ENCODE peak calls at places on chromosomes 11 and 22, in ten cellular contexts. One of them, this sample, is unnamed.

GRCh38 chr22:47967841-47968240 is 1205.4 kb downstream of the TBC1D22A start:
- DNase-seq in HT-29: no peak
- DNase-seq in WTC11: peak
- DNase-seq in HS-5: no peak
- DNase-seq in iris pigment epithelial cell: no peak
- DNase-seq in cardiac muscle cell: no peak
- DNase-seq in NCI-H1092 treated with DMSO at 0.1 percent for 48 hours: no peak
- DNase-seq in aorta: no peak
- DNase-seq in EL: no peak
- DNase-seq in activated CD8-positive, alpha-beta memory T cell treated with anti-CD3 and anti-CD28 coated beads, Interleukin-2, amount 10 ng/mL, durations not matched to agents 7 days and 5 days: no peak
- DNase-seq in this sample: no peak

GRCh38 chr11:62145261-62145871 is 21.6 kb downstream of the INCENP start:
- DNase-seq in WTC11: peak
- DNase-seq in HT-29: no peak
- DNase-seq in iris pigment epithelial cell: no peak
- DNase-seq in HS-5: no peak
- DNase-seq in aorta: peak
- DNase-seq in activated CD8-positive, alpha-beta memory T cell treated with anti-CD3 and anti-CD28 coated beads, Interleukin-2, amount 10 ng/mL, durations not matched to agents 7 days and 5 days: peak
- DNase-seq in EL: no peak
- DNase-seq in NCI-H1092 treated with DMSO at 0.1 percent for 48 hours: no peak
- DNase-seq in cardiac muscle cell: no peak
- DNase-seq in this sample: no peak

GRCh38 chr22:49964493-49965290 is 4.1 kb downstream of the PIM3 start:
- DNase-seq in HT-29: no peak
- DNase-seq in iris pigment epithelial cell: no peak
- DNase-seq in activated CD8-positive, alpha-beta memory T cell treated with anti-CD3 and anti-CD28 coated beads, Interleukin-2, amount 10 ng/mL, durations not matched to agents 7 days and 5 days: peak
- DNase-seq in NCI-H1092 treated with DMSO at 0.1 percent for 48 hours: no peak
- DNase-seq in aorta: peak
- DNase-seq in cardiac muscle cell: no peak
- DNase-seq in WTC11: no peak
- DNase-seq in HS-5: no peak
- DNase-seq in EL: no peak
- DNase-seq in this sample: peak

GRCh38 chr11:7437706-7438105 is 47.6 kb upstream of the OLFML1 start:
- DNase-seq in activated CD8-positive, alpha-beta memory T cell treated with anti-CD3 and anti-CD28 coated beads, Interleukin-2, amount 10 ng/mL, durations not matched to agents 7 days and 5 days: no peak
- DNase-seq in HT-29: no peak
- DNase-seq in HS-5: peak
- DNase-seq in WTC11: no peak
- DNase-seq in aorta: no peak
- DNase-seq in iris pigment epithelial cell: no peak
- DNase-seq in cardiac muscle cell: no peak
- DNase-seq in NCI-H1092 treated with DMSO at 0.1 percent for 48 hours: no peak
- DNase-seq in EL: peak
- DNase-seq in this sample: no peak

GRCh38 chr11:58243954-58244353 is 15.2 kb upstream of the OR10Q1 start:
- DNase-seq in EL: no peak
- DNase-seq in iris pigment epithelial cell: no peak
- DNase-seq in cardiac muscle cell: no peak
- DNase-seq in aorta: no peak
- DNase-seq in NCI-H1092 treated with DMSO at 0.1 percent for 48 hours: no peak
- DNase-seq in HT-29: no peak
- DNase-seq in WTC11: no peak
- DNase-seq in HS-5: no peak
- DNase-seq in activated CD8-positive, alpha-beta memory T cell treated with anti-CD3 and anti-CD28 coated beads, Interleukin-2, amount 10 ng/mL, durations not matched to agents 7 days and 5 days: no peak
- DNase-seq in this sample: no peak

GRCh38 chr11:1696608-1697570 is at the start of gene KRTAP5-6:
- DNase-seq in EL: no peak
- DNase-seq in HS-5: no peak
- DNase-seq in cardiac muscle cell: no peak
- DNase-seq in aorta: no peak
- DNase-seq in WTC11: no peak
- DNase-seq in activated CD8-positive, alpha-beta memory T cell treated with anti-CD3 and anti-CD28 coated beads, Interleukin-2, amount 10 ng/mL, durations not matched to agents 7 days and 5 days: no peak
- DNase-seq in HT-29: peak
- DNase-seq in NCI-H1092 treated with DMSO at 0.1 percent for 48 hours: no peak
- DNase-seq in iris pigment epithelial cell: no peak
- DNase-seq in this sample: peak

GRCh38 chr22:26168934-26169311 is 339 bp upstream of the SEZ6L start:
- DNase-seq in WTC11: no peak
- DNase-seq in HT-29: no peak
- DNase-seq in HS-5: no peak
- DNase-seq in aorta: no peak
- DNase-seq in EL: no peak
- DNase-seq in iris pigment epithelial cell: peak
- DNase-seq in cardiac muscle cell: no peak
- DNase-seq in activated CD8-positive, alpha-beta memory T cell treated with anti-CD3 and anti-CD28 coated beads, Interleukin-2, amount 10 ng/mL, durations not matched to agents 7 days and 5 days: no peak
- DNase-seq in NCI-H1092 treated with DMSO at 0.1 percent for 48 hours: peak
- DNase-seq in this sample: no peak

GRCh38 chr11:69518081-69518950 is 36.9 kb downstream of the LINC01488 start:
- DNase-seq in iris pigment epithelial cell: peak
- DNase-seq in WTC11: no peak
- DNase-seq in EL: peak
- DNase-seq in aorta: peak
- DNase-seq in NCI-H1092 treated with DMSO at 0.1 percent for 48 hours: no peak
- DNase-seq in HS-5: peak
- DNase-seq in activated CD8-positive, alpha-beta memory T cell treated with anti-CD3 and anti-CD28 coated beads, Interleukin-2, amount 10 ng/mL, durations not matched to agents 7 days and 5 days: no peak
- DNase-seq in HT-29: no peak
- DNase-seq in cardiac muscle cell: peak
- DNase-seq in this sample: no peak

GRCh38 chr11:48051217-48051848 is 71.0 kb downstream of the PTPRJ start:
- DNase-seq in aorta: no peak
- DNase-seq in WTC11: no peak
- DNase-seq in NCI-H1092 treated with DMSO at 0.1 percent for 48 hours: no peak
- DNase-seq in HT-29: no peak
- DNase-seq in EL: peak
- DNase-seq in activated CD8-positive, alpha-beta memory T cell treated with anti-CD3 and anti-CD28 coated beads, Interleukin-2, amount 10 ng/mL, durations not matched to agents 7 days and 5 days: no peak
- DNase-seq in HS-5: no peak
- DNase-seq in iris pigment epithelial cell: peak
- DNase-seq in cardiac muscle cell: no peak
- DNase-seq in this sample: no peak

GRCh38 chr11:5846689-5847088 is 5.0 kb upstream of the OR52E6 start:
- DNase-seq in EL: no peak
- DNase-seq in activated CD8-positive, alpha-beta memory T cell treated with anti-CD3 and anti-CD28 coated beads, Interleukin-2, amount 10 ng/mL, durations not matched to agents 7 days and 5 days: no peak
- DNase-seq in HT-29: no peak
- DNase-seq in WTC11: no peak
- DNase-seq in NCI-H1092 treated with DMSO at 0.1 percent for 48 hours: no peak
- DNase-seq in aorta: no peak
- DNase-seq in cardiac muscle cell: no peak
- DNase-seq in iris pigment epithelial cell: no peak
- DNase-seq in HS-5: no peak
- DNase-seq in this sample: no peak

GRCh38 chr22:30404307-30404706 is 7.5 kb downstream of the SEC14L2 start:
- DNase-seq in EL: no peak
- DNase-seq in HS-5: no peak
- DNase-seq in NCI-H1092 treated with DMSO at 0.1 percent for 48 hours: no peak
- DNase-seq in activated CD8-positive, alpha-beta memory T cell treated with anti-CD3 and anti-CD28 coated beads, Interleukin-2, amount 10 ng/mL, durations not matched to agents 7 days and 5 days: no peak
- DNase-seq in HT-29: no peak
- DNase-seq in cardiac muscle cell: no peak
- DNase-seq in iris pigment epithelial cell: no peak
- DNase-seq in WTC11: no peak
- DNase-seq in aorta: no peak
- DNase-seq in this sample: no peak

This sample was measured in left lung.